ENCODE peak calls at places on chromosome 5, in seven cellular contexts. D is uterus, I is heart left ventricle, W is HCT116, Q is A549, S is adrenal gland, J is H1. Z is an unnamed sample.

GRCh38 chr5:5347442-5347841 is 75.0 kb upstream of the ICE1 start:
- DNase-seq in D (no peak), W (no peak), S (no peak), Q (no peak), J (no peak), I (no peak), Z (no peak)

GRCh38 chr5:32071351-32071944 is 102.7 kb downstream of the GOLPH3 start:
- DNase-seq in W (no peak), D (peak; percentile 39), S (no peak), J (no peak), Q (no peak), I (no peak), Z (no peak)

GRCh38 chr5:20833081-20833627 is 845.2 kb upstream of the CDH18 start:
- DNase-seq in Q (no peak), J (no peak), D (no peak), W (no peak), I (no peak), S (no peak), Z (no peak)

GRCh38 chr5:148808864-148809642 is 17.4 kb upstream of the ADRB2 start:
- DNase-seq in I (peak; percentile 30), J (no peak), Q (no peak), W (no peak), D (no peak), S (peak; percentile 36), Z (no peak)

GRCh38 chr5:157253547-157253946 is 12.4 kb upstream of the CYFIP2 start:
- DNase-seq in S (peak; percentile 69), Q (peak; percentile 45), J (no peak), D (peak; percentile 29), I (no peak), W (peak; percentile 28), Z (no peak)

GRCh38 chr5:123044926-123045617 is 8.5 kb upstream of the PPIC start:
- DNase-seq in J (no peak), I (no peak), Q (no peak), W (no peak), D (no peak), S (no peak), Z (no peak)

GRCh38 chr5:39518516-39518915 is 93.7 kb upstream of the DAB2 start:
- DNase-seq in W (no peak), I (no peak), S (no peak), Q (peak; percentile 16), J (no peak), D (no peak), Z (no peak)

GRCh38 chr5:173457482-173457881 is 129.3 kb upstream of the STC2 start:
- DNase-seq in W (no peak), I (peak; percentile 24), S (no peak), Q (no peak), J (no peak), D (no peak), Z (no peak)

GRCh38 chr5:169534939-169535338 is 48.6 kb upstream of the SPDL1 start:
- DNase-seq in J (no peak), I (no peak), S (no peak), W (no peak), D (no peak), Q (no peak), Z (no peak)

GRCh38 chr5:144195443-144195842 is 24.8 kb downstream of the KCTD16 start:
- DNase-seq in S (no peak), J (no peak), W (no peak), Q (no peak), D (no peak), I (no peak), Z (no peak)

GRCh38 chr5:54009357-54009756 is 301.0 kb downstream of the ARL15 start:
- DNase-seq in Q (no peak), D (no peak), S (no peak), J (no peak), W (no peak), I (no peak), Z (no peak)

GRCh38 chr5:157591766-157592165 is 16.2 kb upstream of the ADAM19 start:
- DNase-seq in W (no peak), S (no peak), I (no peak), J (no peak), D (no peak), Q (no peak), Z (no peak)

GRCh38 chr5:150989695-150990094 is 30.7 kb upstream of the GPX3 start:
- DNase-seq in J (peak; percentile 9), S (no peak), D (no peak), W (no peak), I (no peak), Q (no peak), Z (no peak)

GRCh38 chr5:180135128-180135955 is 63.8 kb upstream of the RNF130 start:
- DNase-seq in J (no peak), I (no peak), S (no peak), D (no peak), Q (no peak), W (peak; percentile 48), Z (no peak)

GRCh38 chr5:144307726-144308125 is 137.1 kb downstream of the KCTD16 start:
- DNase-seq in S (no peak), W (no peak), I (no peak), D (no peak), J (no peak), Q (no peak), Z (peak; percentile 57)

GRCh38 chr5:175207321-175208040 is 236.5 kb downstream of the DRD1 start:
- DNase-seq in J (no peak), S (no peak), Q (no peak), I (no peak), D (no peak), W (no peak), Z (no peak)

GRCh38 chr5:43606351-43606750 is 3.4 kb downstream of the NNT start:
- DNase-seq in D (no peak), I (no peak), S (no peak), W (no peak), J (no peak), Q (no peak), Z (no peak)

GRCh38 chr5:43602818-43603534 is at the start of gene NNT:
- DNase-seq in J (no peak), Q (peak; percentile 55), W (no peak), S (peak; percentile 70), I (peak; percentile 88), D (peak; percentile 71), Z (peak; percentile 88)

GRCh38 chr5:43602456-43602817 is 543 bp upstream of the NNT start:
- DNase-seq in S (peak; percentile 41), D (peak; percentile 41), J (no peak), I (peak; percentile 31), Q (peak; percentile 30), W (no peak), Z (peak; percentile 21)

GRCh38 chr5:43603535-43604363 is 769 bp downstream of the NNT start:
- DNase-seq in I (peak; percentile 83), D (peak; percentile 41), J (no peak), W (no peak), Q (no peak), S (peak; percentile 80), Z (peak; percentile 85)

DNA sequence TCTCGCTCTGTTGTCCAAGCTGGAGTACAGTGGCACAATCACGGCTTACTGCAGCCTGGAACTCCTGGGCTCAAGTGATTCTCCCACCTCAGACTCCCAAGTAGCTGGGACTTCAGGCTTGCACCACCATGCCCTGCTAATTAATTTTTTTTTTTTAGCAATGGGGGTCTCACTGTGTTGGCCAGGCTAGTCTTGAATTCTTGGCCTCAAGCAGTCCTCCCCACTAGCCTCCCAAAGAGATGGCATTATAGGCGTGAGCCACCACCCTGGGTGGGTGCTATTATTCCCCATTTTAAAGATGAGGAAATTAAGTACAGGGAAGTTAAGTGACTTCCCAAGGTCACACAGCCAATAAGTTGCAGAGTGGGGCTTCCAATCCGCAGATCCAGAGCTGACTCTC is 1.7 kb downstream of the NNT start:
- DNase-seq in S (no peak), Q (no peak), J (no peak), W (no peak), I (no peak), D (no peak), Z (no peak)
- H3K27ac ChIP-seq in S (no peak overlapping the region), Q (no peak overlapping the region), J (no peak overlapping the region), W (no peak overlapping the region), I (peak overlapping the region; percentile 98), D (no peak overlapping the region), Z (no peak overlapping the region)

DNA sequence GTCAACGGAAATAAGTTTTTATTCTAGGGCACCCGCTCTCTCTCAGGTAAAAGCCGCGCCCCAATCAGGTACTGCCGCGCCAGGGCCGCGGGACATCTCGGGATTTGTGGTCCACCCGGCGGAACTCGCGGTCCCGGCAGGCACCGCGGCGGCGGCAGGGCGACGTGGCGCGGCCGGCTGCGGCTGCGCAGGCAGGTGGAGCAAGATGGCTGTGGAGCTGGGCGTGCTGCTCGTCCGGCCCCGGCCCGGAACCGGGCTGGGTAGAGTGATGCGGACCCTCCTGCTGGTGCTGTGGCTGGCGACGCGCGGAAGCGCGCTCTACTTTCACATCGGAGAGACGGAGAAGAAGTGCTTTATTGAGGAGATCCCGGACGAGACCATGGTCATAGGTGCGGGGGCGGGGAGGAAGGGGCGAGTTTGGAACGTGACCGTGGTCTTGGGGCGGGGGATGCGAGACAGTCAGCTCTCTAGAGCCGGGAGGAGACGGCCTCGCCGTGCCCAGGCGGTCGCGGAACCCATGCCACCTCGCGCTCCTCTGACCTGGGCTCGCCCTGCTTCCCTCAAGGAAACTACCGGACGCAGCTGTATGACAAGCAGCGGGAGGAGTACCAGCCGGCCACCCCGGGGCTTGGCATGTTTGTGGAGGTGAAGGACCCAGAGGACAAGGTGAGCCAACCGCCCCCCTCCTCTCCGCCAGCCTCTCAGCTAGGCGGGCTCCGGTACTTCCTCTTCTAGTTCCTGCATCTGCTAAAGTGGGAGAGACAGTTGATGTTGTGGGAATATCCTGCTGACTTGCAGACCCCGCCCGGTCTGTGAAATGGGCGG is at the start of gene TMED9:
- DNase-seq in S (peak; percentile 82), I (peak; percentile 86), Q (peak; percentile 87), J (peak; percentile 60), W (peak; percentile 68), D (peak; percentile 86), Z (peak; percentile 91)
- TF ChIP-seq CTCF in S (no peak), I (no peak), Q (no peak), J (no peak), W (no peak), D (peak; percentile 47), Z (peak; percentile 30)

GRCh38 chr5:1315709-1316587 is 21.1 kb upstream of the TERT start:
- DNase-seq in W (no peak), S (no peak), J (no peak), I (no peak), Q (peak; percentile 34), D (peak; percentile 12), Z (peak; percentile 73)
- TF ChIP-seq POLR2A in W (no peak), S (no peak), J (no peak), I (no peak), Q (no peak), D (no peak), Z (peak; percentile 42)

DNA sequence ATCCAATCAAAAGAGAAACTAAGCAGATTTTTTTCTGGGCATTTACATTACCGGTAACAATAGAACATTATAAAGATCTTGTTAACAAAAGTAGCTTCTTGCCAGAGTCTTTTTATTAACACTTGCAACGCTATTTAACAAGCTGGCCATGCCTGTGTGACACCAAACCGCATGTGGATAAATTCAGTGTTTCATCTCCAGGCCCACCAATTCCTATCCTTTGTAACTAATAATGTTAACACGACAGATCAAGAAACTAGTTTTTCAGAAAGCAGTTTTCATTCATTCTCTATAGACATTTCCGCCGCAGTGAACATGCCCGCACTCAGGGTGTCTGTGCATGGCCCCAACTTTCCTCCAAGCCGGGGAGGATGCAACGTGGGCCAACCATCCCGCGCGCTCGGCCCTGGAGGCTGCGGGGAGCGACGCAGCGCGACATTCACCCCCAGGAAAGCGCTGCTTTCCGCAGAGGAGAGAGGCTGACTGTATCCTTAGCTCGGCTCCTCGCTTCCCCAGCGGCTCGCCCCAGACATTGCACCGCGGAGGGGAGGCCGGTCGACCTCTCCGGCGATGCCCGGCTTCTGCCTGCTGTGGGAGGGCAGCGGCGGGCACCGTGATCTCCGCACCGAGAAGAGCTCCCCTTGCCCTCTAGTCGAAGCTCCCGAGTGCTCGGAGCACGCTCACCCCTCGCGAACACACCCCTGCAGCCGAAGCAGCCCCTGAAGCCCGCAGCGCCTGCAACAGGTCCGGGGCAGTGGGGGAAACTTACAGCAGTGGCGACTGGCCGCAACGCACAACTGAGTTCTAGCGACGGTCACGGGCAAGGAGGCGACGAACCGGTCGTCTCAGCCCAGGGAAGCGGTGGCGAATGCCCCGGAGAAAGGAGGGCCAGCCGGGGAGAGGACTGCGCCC is 734 bp downstream of the ENC1 start:
- DNase-seq in J (no peak), S (peak; percentile 48), W (no peak), Q (peak; percentile 44), I (no peak), D (peak; percentile 39), Z (no peak)
- H3K27ac ChIP-seq in J (no peak overlapping the region), S (peak overlapping the region; percentile 61), W (peak overlapping the region; percentile 92), Q (peak overlapping the region; percentile 94), I (peak overlapping the region; percentile 92), D (peak overlapping the region; percentile 66), Z (peak overlapping the region; percentile 92)

Z was measured in right lobe of liver.